ENCODE peak calls at places on chromosomes 6 and 20, in nine cellular contexts. G is cerebellar cortex; M is cardiac fibroblast; E is brain microvascular endothelial cell; Y is T-helper 2 cell; Z is Karpas-422; P is effector memory CD8-positive, alpha-beta T cell; W is SK-MEL-5; N is sigmoid colon. J is an unnamed sample.
A peak's percentile ranks its signal among the peaks of the same experiment; 100 is the strongest.

GRCh38 chr20:39534846-39535245 is 572.7 kb downstream of the DHX35 start:
- DNase-seq in M (no peak), P (no peak), Y (no peak), N (no peak), W (no peak), Z (no peak), G (no peak), E (no peak), J (no peak)

GRCh38 chr6:161327360-161327953 is 53.6 kb upstream of the AGPAT4 start:
- DNase-seq in E (no peak), Y (no peak), P (no peak), Z (peak; percentile 44), W (no peak), G (no peak), M (no peak), N (no peak), J (no peak)

GRCh38 chr6:81682858-81683257 is 69.6 kb downstream of the TENT5A start:
- DNase-seq in P (no peak), G (no peak), E (no peak), Z (no peak), N (no peak), M (no peak), Y (no peak), W (no peak), J (no peak)

GRCh38 chr6:112502348-112503130 is 155.4 kb downstream of the RFPL4B start:
- DNase-seq in W (peak; percentile 19), E (no peak), N (no peak), G (peak; percentile 3), P (no peak), Y (no peak), Z (no peak), M (peak; percentile 28), J (no peak)

GRCh38 chr20:61297981-61298380 is 45.9 kb downstream of the CDH4 start:
- DNase-seq in Y (no peak), G (no peak), E (peak; percentile 9), P (no peak), Z (no peak), W (no peak), M (peak; percentile 6), N (no peak), J (no peak)

GRCh38 chr20:11182715-11183114 is 508.9 kb upstream of the JAG1 start:
- DNase-seq in P (no peak), M (peak; percentile 34), N (no peak), G (no peak), Z (no peak), Y (no peak), W (no peak), E (no peak), J (no peak)

GRCh38 chr6:11202513-11203305 is 29.8 kb downstream of the NEDD9 start:
- DNase-seq in E (no peak), Z (no peak), M (no peak), Y (no peak), G (no peak), N (no peak), P (peak; percentile 33), W (peak; percentile 100), J (no peak)

GRCh38 chr20:62887147-62887859 is 25.7 kb upstream of the TCFL5 start:
- DNase-seq in W (peak; percentile 31), Y (no peak), M (peak; percentile 91), P (peak; percentile 25), G (no peak), N (peak; percentile 94), E (peak; percentile 96), Z (no peak), J (no peak)

GRCh38 chr6:154410619-154411044 is 54.0 kb upstream of the IPCEF1 start:
- DNase-seq in M (peak; percentile 97), G (no peak), P (no peak), W (peak; percentile 83), Z (peak; percentile 50), E (peak; percentile 94), Y (no peak), N (peak; percentile 75), J (no peak)

GRCh38 chr20:19688031-19688806 is 69.8 kb upstream of the RIN2 start:
- DNase-seq in W (peak; percentile 68), Y (no peak), E (peak; percentile 90), P (no peak), N (peak; percentile 76), G (peak; percentile 16), M (peak; percentile 92), Z (peak; percentile 75), J (peak; percentile 61)

GRCh38 chr6:56019973-56020372 is 144.6 kb upstream of the BMP5 start:
- DNase-seq in E (no peak), Z (no peak), Y (no peak), M (no peak), N (no peak), P (no peak), G (no peak), W (no peak), J (no peak)

GRCh38 chr20:38125157-38126056 is 39.7 kb downstream of the TGM2 start:
- DNase-seq in M (peak; percentile 90), P (no peak), E (peak; percentile 88), Z (no peak), N (peak; percentile 79), Y (no peak), G (no peak), W (no peak), J (no peak)

GRCh38 chr6:131894735-131895424 is 56.3 kb downstream of the CCN2 start:
- DNase-seq in P (no peak), G (no peak), E (no peak), Z (no peak), Y (no peak), W (no peak), N (no peak), M (no peak), J (no peak)

GRCh38 chr6:7147051-7147671 is 39.4 kb downstream of the RREB1 start:
- DNase-seq in E (no peak), M (no peak), G (no peak), Z (no peak), Y (no peak), P (no peak), W (peak; percentile 36), N (no peak), J (no peak)

GRCh38 chr20:25042531-25043498 is 15.1 kb downstream of the ACSS1 start:
- DNase-seq in Z (peak; percentile 76), Y (no peak), E (no peak), N (peak; percentile 85), M (no peak), P (peak; percentile 43), W (no peak), G (no peak), J (no peak)

GRCh38 chr6:29847871-29848630 is 20.4 kb downstream of the HLA-G start:
- DNase-seq in Z (peak; percentile 82), N (peak; percentile 87), P (peak; percentile 82), M (peak; percentile 68), W (peak; percentile 69), E (peak; percentile 38), G (peak; percentile 82), Y (peak; percentile 75), J (peak; percentile 83)

GRCh38 chr6:54595844-54596243 is 250.7 kb upstream of the FAM83B start:
- DNase-seq in Z (no peak), G (no peak), Y (no peak), P (no peak), W (no peak), E (no peak), N (no peak), M (peak; percentile 47), J (no peak)

GRCh38 chr6:145244712-145245111 is 490.6 kb downstream of the EPM2A start:
- DNase-seq in N (no peak), W (no peak), E (no peak), Y (no peak), Z (no peak), G (no peak), M (peak; percentile 4), P (no peak), J (no peak)

GRCh38 chr20:64114356-64114971 is 7.1 kb upstream of the NPBWR2 start:
- DNase-seq in Y (no peak), W (no peak), M (no peak), G (no peak), Z (no peak), N (peak; percentile 42), P (no peak), E (no peak), J (no peak)

GRCh38 chr6:20377623-20378265 is 23.9 kb upstream of the E2F3 start:
- DNase-seq in Y (no peak), W (peak; percentile 26), M (peak; percentile 56), N (no peak), P (no peak), E (peak; percentile 62), Z (no peak), G (peak; percentile 15), J (no peak)

GRCh38 chr6:40782355-40782754 is 195.2 kb upstream of the LRFN2 start:
- DNase-seq in E (no peak), Y (no peak), M (no peak), Z (no peak), G (no peak), N (no peak), W (no peak), P (no peak), J (no peak)

GRCh38 chr6:41548098-41548840 is 2.1 kb downstream of the FOXP4 start:
- DNase-seq in P (peak; percentile 37), G (no peak), N (no peak), Y (no peak), E (no peak), M (no peak), Z (no peak), W (no peak), J (no peak)

GRCh38 chr20:37796733-37797132 is 102.9 kb downstream of the CTNNBL1 start:
- DNase-seq in P (no peak), Y (no peak), M (no peak), Z (no peak), W (no peak), E (no peak), N (no peak), G (no peak), J (no peak)

GRCh38 chr6:45212976-45213375 is 115.2 kb upstream of the RUNX2 start:
- DNase-seq in W (no peak), M (no peak), G (no peak), Z (no peak), E (no peak), Y (no peak), P (no peak), N (no peak), J (no peak)

GRCh38 chr6:168195712-168196111 is 116.7 kb upstream of the FRMD1 start:
- DNase-seq in E (no peak), W (no peak), M (no peak), Y (no peak), Z (no peak), P (no peak), G (no peak), N (peak; percentile 32), J (no peak)

GRCh38 chr20:39242614-39243013 is 280.5 kb downstream of the DHX35 start:
- DNase-seq in M (no peak), Z (no peak), W (no peak), N (no peak), E (no peak), G (no peak), Y (no peak), P (no peak), J (no peak)

GRCh38 chr20:8155848-8156602 is 24.0 kb downstream of the PLCB1 start:
- DNase-seq in P (no peak), Z (no peak), N (no peak), M (no peak), E (peak; percentile 27), G (no peak), W (no peak), Y (no peak), J (no peak)

GRCh38 chr20:21352703-21353102 is 44.6 kb downstream of the NKX2-4 start:
- DNase-seq in N (no peak), G (no peak), Y (no peak), Z (no peak), W (peak; percentile 34), P (no peak), M (peak; percentile 73), E (peak; percentile 47), J (no peak)

GRCh38 chr6:67265996-67266768 is 1368.9 kb upstream of the ADGRB3 start:
- DNase-seq in M (no peak), Z (no peak), W (no peak), P (no peak), E (no peak), N (no peak), G (no peak), Y (no peak), J (no peak)

GRCh38 chr20:41005361-41005729 is 23.3 kb upstream of the TOP1 start:
- DNase-seq in G (peak; percentile 26), Y (no peak), P (no peak), E (peak; percentile 93), M (peak; percentile 99), Z (no peak), W (peak; percentile 79), N (peak; percentile 97), J (no peak)

GRCh38 chr6:147949981-147950622 is 392.5 kb upstream of the SASH1 start:
- DNase-seq in W (no peak), P (no peak), E (peak; percentile 51), N (no peak), M (peak; percentile 11), Y (no peak), Z (no peak), G (no peak), J (no peak)

J was measured in D341Med.